ENCODE peak calls at places on chromosomes 11 and 22, in five cellular contexts. P is stimulated activated CD4-positive, alpha-beta T cell treated with anti-CD3 and anti-CD28 coated beads, Interleukin-4, amount 100 ng/mL, for 4 hours; G is NCI-H774; O is HFFc6; L is activated CD4-positive, alpha-beta T cell treated with anti-CD3 and anti-CD28 coated beads, Interleukin-2, amount 10 ng/mL, durations not matched to agents 7 days and 5 days. D is an unnamed sample.

GRCh38 chr22:41204066-41204465 is 1.0 kb upstream of the L3MBTL2 start:
- DNase-seq in P (no peak), L (no peak), G (no peak), O (no peak), D (no peak)

GRCh38 chr22:29485448-29485847 is 5.4 kb downstream of the NEFH start:
- DNase-seq in L (no peak), G (no peak), O (no peak), P (no peak), D (no peak)

GRCh38 chr11:114496915-114497314 is 57.6 kb downstream of the REXO2 start:
- DNase-seq in O (no peak), P (no peak), L (no peak), G (no peak), D (no peak)

GRCh38 chr11:66012946-66013761 is 1.3 kb downstream of the CST6 start:
- DNase-seq in P (no peak), G (no peak), L (no peak), O (peak), D (no peak)

GRCh38 chr11:124445646-124446139 is at the start of gene OR8B8:
- DNase-seq in P (no peak), L (no peak), O (no peak), G (no peak), D (no peak)

GRCh38 chr11:130583866-130584265 is 135.4 kb downstream of the ADAMTS15 start:
- DNase-seq in P (no peak), L (no peak), O (no peak), G (no peak), D (no peak)

GRCh38 chr11:10490398-10491232 is 35.6 kb downstream of the AMPD3 start:
- DNase-seq in P (no peak), G (peak), L (no peak), O (peak), D (peak)

GRCh38 chr11:8382436-8383053 is 118.9 kb upstream of the LMO1 start:
- DNase-seq in L (no peak), O (peak), P (no peak), G (no peak), D (peak)

GRCh38 chr22:27677895-27678458 is 123.6 kb downstream of the MN1 start:
- DNase-seq in O (no peak), L (no peak), P (no peak), G (no peak), D (peak)

GRCh38 chr11:8812438-8812837 is 98.6 kb upstream of the AKIP1 start:
- DNase-seq in G (no peak), O (no peak), L (no peak), P (no peak), D (no peak)

GRCh38 chr22:37777122-37777687 is 30.5 kb upstream of the GCAT start:
- DNase-seq in O (peak), L (no peak), G (no peak), P (no peak), D (peak)

GRCh38 chr22:42396621-42397331 is 35.4 kb downstream of the NFAM1 start:
- DNase-seq in G (no peak), O (no peak), L (no peak), P (no peak), D (peak)

GRCh38 chr11:103850419-103851165 is 185.8 kb upstream of the DDI1 start:
- DNase-seq in O (no peak), P (no peak), G (no peak), L (no peak), D (no peak)

GRCh38 chr11:65429724-65430405 is 7.3 kb downstream of the NEAT1 start:
- DNase-seq in G (no peak), P (peak), L (peak), O (peak), D (no peak)

GRCh38 chr11:130434521-130435223 is 6.3 kb upstream of the ADAMTS8 start:
- DNase-seq in G (peak), O (peak), P (peak), L (peak), D (peak)

GRCh38 chr11:74322667-74323066 is 11.2 kb upstream of the P4HA3 start:
- DNase-seq in P (no peak), O (no peak), L (no peak), G (no peak), D (no peak)

GRCh38 chr11:87431386-87431785 is 393.7 kb downstream of the TMEM135 start:
- DNase-seq in L (no peak), P (no peak), G (no peak), O (no peak), D (no peak)

GRCh38 chr11:47398011-47398410 is 10.4 kb upstream of the SLC39A13 start:
- DNase-seq in L (no peak), O (no peak), P (no peak), G (no peak), D (no peak)

GRCh38 chr22:28440517-28441366 is 238.9 kb downstream of the TTC28 start:
- DNase-seq in L (no peak), P (no peak), O (peak), G (no peak), D (peak)

GRCh38 chr11:78350101-78350645 is 67.4 kb downstream of the GAB2 start:
- DNase-seq in L (no peak), O (peak), P (no peak), G (no peak), D (peak)

GRCh38 chr22:39212721-39213376 is 31.9 kb downstream of the PDGFB start:
- DNase-seq in G (no peak), P (no peak), L (no peak), O (peak), D (no peak)

GRCh38 chr11:119373059-119373875 is 8.2 kb downstream of the USP2 start:
- DNase-seq in L (no peak), O (no peak), G (no peak), P (no peak), D (no peak)

GRCh38 chr22:38454011-38454360 is 1.0 kb downstream of the KCNJ4 start:
- DNase-seq in O (no peak), G (no peak), P (no peak), L (no peak), D (no peak)

GRCh38 chr11:9893474-9893873 is 229.6 kb downstream of the SWAP70 start:
- DNase-seq in G (no peak), P (no peak), O (no peak), L (no peak), D (no peak)

GRCh38 chr22:28021116-28021997 is 102.3 kb upstream of the PITPNB start:
- DNase-seq in O (no peak), P (no peak), L (no peak), G (no peak), D (no peak)

GRCh38 chr11:120622189-120622912 is 110.8 kb downstream of the GRIK4 start:
- DNase-seq in O (no peak), G (no peak), L (no peak), P (no peak), D (peak)

GRCh38 chr11:124758355-124759267 is 3.5 kb downstream of the ESAM start:
- DNase-seq in L (peak), P (peak), O (peak), G (peak), D (peak)

GRCh38 chr11:83583953-83584352 is 297.8 kb upstream of the CCDC90B start:
- DNase-seq in O (peak), L (no peak), P (no peak), G (no peak), D (no peak)

GRCh38 chr11:112016088-112016764 is 9.0 kb upstream of the DLAT start:
- DNase-seq in O (no peak), L (no peak), P (no peak), G (no peak), D (no peak)

GRCh38 chr11:8168485-8169257 is at the start of gene RIC3:
- DNase-seq in P (peak), L (peak), O (no peak), G (peak), D (peak)

GRCh38 chr11:47946682-47947575 is 33.4 kb upstream of the PTPRJ start:
- DNase-seq in P (peak), O (peak), L (no peak), G (no peak), D (no peak)

GRCh38 chr11:20873054-20873453 is 203.7 kb downstream of the NELL1 start:
- DNase-seq in L (no peak), G (peak), P (no peak), O (no peak), D (peak)

GRCh38 chr22:16989915-16990314 is 18.1 kb downstream of the GAB4 start:
- DNase-seq in P (no peak), G (no peak), O (peak), L (no peak), D (no peak)

D was measured in left kidney.